ENCODE peak calls at places on chromosomes 4 and X, in eight cellular contexts. D is stimulated activated CD8-positive, alpha-beta memory T cell treated with anti-CD3 and anti-CD28 coated beads, Interleukin-2, amount 100 ng/mL, for 48 hours; Q is stimulated activated CD4-positive, alpha-beta T cell treated with anti-CD3 and anti-CD28 coated beads, Interleukin-15, amount 100 ng/mL, for 1 hour; K is A549; L is NCI-H1417; A is GOT3; I is amniotic epithelial cell; P is astrocyte of the spinal cord. R is an unnamed sample.
A peak's percentile ranks its signal among the peaks of the same experiment; 100 is the strongest.

GRCh38 chr4:4647041-4647440 is 105.2 kb upstream of the STX18 start:
- DNase-seq in D (no peak), Q (no peak), K (no peak), L (no peak), A (no peak), I (no peak), P (peak; percentile 36), R (no peak)

GRCh38 chr4:123398151-123398802 is 1.7 kb downstream of the SPRY1 start:
- DNase-seq in D (peak; percentile 62), Q (peak; percentile 19), K (peak; percentile 59), L (peak; percentile 48), A (peak; percentile 14), I (no peak), P (peak; percentile 64), R (no peak)

GRCh38 chr4:53465291-53465690 is 87.8 kb downstream of the FIP1L1 start:
- DNase-seq in D (no peak), Q (no peak), K (no peak), L (no peak), A (no peak), I (no peak), P (no peak), R (no peak)

GRCh38 chr4:7382634-7383014 is 52.1 kb downstream of the PSAPL1 start:
- DNase-seq in D (no peak), Q (no peak), K (no peak), L (no peak), A (no peak), I (no peak), P (no peak), R (no peak)

GRCh38 chr4:186676531-186677158 is 47.0 kb downstream of the FAT1 start:
- DNase-seq in D (no peak), Q (no peak), K (peak; percentile 70), L (no peak), A (no peak), I (peak; percentile 96), P (peak; percentile 92), R (no peak)

GRCh38 chr4:7156273-7157139 is 35.8 kb upstream of the SORCS2 start:
- DNase-seq in D (no peak), Q (no peak), K (peak; percentile 27), L (no peak), A (no peak), I (peak; percentile 21), P (no peak), R (no peak)

GRCh38 chr4:825063-825968 is 613 bp downstream of the CPLX1 start:
- DNase-seq in D (no peak), Q (no peak), K (no peak), L (no peak), A (no peak), I (peak; percentile 7), P (no peak), R (no peak)

GRCh38 chrX:39772057-39772832 is 325.5 kb downstream of the BCOR start:
- DNase-seq in D (peak; percentile 36), Q (peak; percentile 13), K (no peak), L (peak; percentile 8), A (no peak), I (peak; percentile 74), P (peak; percentile 58), R (no peak)

GRCh38 chr4:25874641-25875040 is 11.9 kb upstream of the SEL1L3 start:
- DNase-seq in D (no peak), Q (no peak), K (no peak), L (no peak), A (no peak), I (no peak), P (no peak), R (no peak)

GRCh38 chr4:38667005-38667771 is 3.2 kb downstream of the KLF3 start:
- DNase-seq in D (no peak), Q (peak; percentile 38), K (peak; percentile 97), L (peak; percentile 48), A (peak; percentile 10), I (peak; percentile 99), P (peak; percentile 98), R (no peak)

GRCh38 chr4:144353240-144353639 is 212.7 kb upstream of the GYPA start:
- DNase-seq in D (no peak), Q (no peak), K (no peak), L (no peak), A (no peak), I (no peak), P (no peak), R (no peak)

GRCh38 chr4:182695842-182696241 is 221.3 kb downstream of the DCTD start:
- DNase-seq in D (no peak), Q (no peak), K (no peak), L (no peak), A (no peak), I (peak; percentile 70), P (no peak), R (no peak)

GRCh38 chrX:53440101-53440500 is 5.9 kb upstream of the HSD17B10 start:
- DNase-seq in D (no peak), Q (no peak), K (no peak), L (no peak), A (no peak), I (no peak), P (no peak), R (no peak)

GRCh38 chr4:2400841-2401609 is 17.4 kb downstream of the ZFYVE28 start:
- DNase-seq in D (no peak), Q (no peak), K (no peak), L (no peak), A (no peak), I (no peak), P (no peak), R (no peak)

GRCh38 chr4:80446664-80447063 is 111.1 kb downstream of the CFAP299 start:
- DNase-seq in D (no peak), Q (no peak), K (no peak), L (no peak), A (no peak), I (peak; percentile 58), P (no peak), R (no peak)

GRCh38 chr4:168765726-168766125 is 244.3 kb downstream of the CBR4 start:
- DNase-seq in D (no peak), Q (no peak), K (peak; percentile 20), L (no peak), A (no peak), I (no peak), P (peak; percentile 87), R (no peak)

GRCh38 chr4:2378898-2379297 is 39.5 kb downstream of the ZFYVE28 start:
- DNase-seq in D (no peak), Q (no peak), K (no peak), L (no peak), A (no peak), I (no peak), P (no peak), R (no peak)

GRCh38 chrX:138754861-138755260 is 43.3 kb upstream of the FGF13 start:
- DNase-seq in D (no peak), Q (no peak), K (no peak), L (no peak), A (no peak), I (no peak), P (no peak), R (no peak)

GRCh38 chr4:139919513-139919912 is 234.5 kb downstream of the MAML3 start:
- DNase-seq in D (no peak), Q (no peak), K (peak; percentile 24), L (no peak), A (no peak), I (peak; percentile 89), P (peak; percentile 54), R (no peak)

GRCh38 chr4:779555-779954 is 46.4 kb downstream of the CPLX1 start:
- DNase-seq in D (no peak), Q (no peak), K (no peak), L (no peak), A (no peak), I (no peak), P (no peak), R (no peak)

GRCh38 chr4:57154191-57154590 is 44.0 kb upstream of the IGFBP7 start:
- DNase-seq in D (no peak), Q (no peak), K (no peak), L (no peak), A (no peak), I (no peak), P (no peak), R (no peak)

GRCh38 chr4:90209922-90210321 is 82.7 kb downstream of the CCSER1 start:
- DNase-seq in D (no peak), Q (no peak), K (no peak), L (no peak), A (no peak), I (no peak), P (no peak), R (no peak)

GRCh38 chrX:48791063-48791820 is 4.9 kb downstream of the GATA1 start:
- DNase-seq in D (no peak), Q (no peak), K (no peak), L (no peak), A (no peak), I (no peak), P (no peak), R (no peak)

R was measured in cerebellar nuclear complex.